ENCODE peak calls at places on chromosomes 7 and 10, in seven cellular contexts. V, Y, O, D, R, S and I are unnamed samples.

GRCh38 chr10:113961261-113961938 is 82.3 kb upstream of the ADRB1 start:
- DNase-seq in V (no peak), Y (no peak), O (no peak), D (no peak), R (no peak), S (peak; percentile 53), I (no peak)

GRCh38 chr7:27576360-27576944 is 86.2 kb downstream of the HIBADH start:
- DNase-seq in V (peak; percentile 62), Y (no peak), O (peak; percentile 21), D (peak; percentile 48), R (no peak), S (no peak), I (peak; percentile 25)

GRCh38 chr10:126844406-126844805 is 60.8 kb upstream of the DOCK1 start:
- DNase-seq in V (no peak), Y (no peak), O (no peak), D (no peak), R (peak; percentile 85), S (no peak), I (no peak)

GRCh38 chr10:113414481-113414990 is 138.3 kb upstream of the HABP2 start:
- DNase-seq in V (no peak), Y (no peak), O (no peak), D (no peak), R (no peak), S (no peak), I (no peak)

GRCh38 chr7:24708244-24708643 is 49.0 kb downstream of the GSDME start:
- DNase-seq in V (no peak), Y (no peak), O (no peak), D (no peak), R (no peak), S (no peak), I (no peak)

GRCh38 chr10:117311261-117311660 is 64.0 kb downstream of the PDZD8 start:
- DNase-seq in V (no peak), Y (no peak), O (no peak), D (no peak), R (no peak), S (no peak), I (no peak)

GRCh38 chr7:66604198-66604597 is 24.5 kb upstream of the KCTD7 start:
- DNase-seq in V (no peak), Y (peak; percentile 8), O (no peak), D (no peak), R (no peak), S (no peak), I (no peak)

GRCh38 chr10:43226851-43227845 is 39.7 kb downstream of the RASGEF1A start:
- DNase-seq in V (no peak), Y (peak; percentile 71), O (no peak), D (no peak), R (no peak), S (no peak), I (no peak)

GRCh38 chr7:78587443-78588044 is 789.0 kb downstream of the PHTF2 start:
- DNase-seq in V (peak; percentile 20), Y (no peak), O (no peak), D (peak; percentile 9), R (no peak), S (no peak), I (no peak)

GRCh38 chr7:98323597-98324322 is 42.3 kb downstream of the BRI3 start:
- DNase-seq in V (no peak), Y (no peak), O (no peak), D (no peak), R (no peak), S (no peak), I (no peak)

GRCh38 chr10:3350790-3351364 is 178.3 kb upstream of the PITRM1 start:
- DNase-seq in V (no peak), Y (no peak), O (no peak), D (no peak), R (no peak), S (no peak), I (no peak)

GRCh38 chr7:42691030-42691639 is 220.7 kb downstream of the C7orf25 start:
- DNase-seq in V (peak; percentile 74), Y (no peak), O (no peak), D (no peak), R (peak; percentile 91), S (no peak), I (peak; percentile 14)

GRCh38 chr10:85012305-85012704 is 683.9 kb downstream of the CCSER2 start:
- DNase-seq in V (no peak), Y (no peak), O (no peak), D (no peak), R (no peak), S (no peak), I (no peak)

GRCh38 chr7:38369816-38370493 is 96.5 kb upstream of the TARP start:
- DNase-seq in V (peak; percentile 91), Y (peak; percentile 96), O (peak; percentile 87), D (peak; percentile 58), R (peak; percentile 96), S (peak; percentile 57), I (peak; percentile 64)

GRCh38 chr10:74092372-74092771 is 58.3 kb downstream of the AP3M1 start:
- DNase-seq in V (no peak), Y (no peak), O (no peak), D (no peak), R (no peak), S (no peak), I (no peak)

GRCh38 chr7:33261585-33261984 is 132.2 kb downstream of the BBS9 start:
- DNase-seq in V (no peak), Y (no peak), O (no peak), D (no peak), R (no peak), S (no peak), I (no peak)

GRCh38 chr7:921071-921461 is 33.4 kb downstream of the ADAP1 start:
- DNase-seq in V (no peak), Y (peak; percentile 71), O (no peak), D (no peak), R (no peak), S (no peak), I (no peak)

GRCh38 chr7:47635091-47636090 is 53.5 kb upstream of the TNS3 start:
- DNase-seq in V (peak; percentile 42), Y (no peak), O (no peak), D (peak; percentile 53), R (no peak), S (no peak), I (no peak)

GRCh38 chr10:36172054-36172531 is 530.0 kb upstream of the FZD8 start:
- DNase-seq in V (no peak), Y (no peak), O (no peak), D (no peak), R (no peak), S (no peak), I (no peak)

GRCh38 chr7:11427686-11428273 is 404.2 kb downstream of the THSD7A start:
- DNase-seq in V (peak; percentile 66), Y (no peak), O (peak; percentile 72), D (peak; percentile 43), R (no peak), S (no peak), I (peak; percentile 75)

GRCh38 chr7:45150199-45150598 is 7.4 kb upstream of the RAMP3 start:
- DNase-seq in V (no peak), Y (peak; percentile 36), O (no peak), D (no peak), R (no peak), S (no peak), I (no peak)

GRCh38 chr10:10528563-10528910 is 489.1 kb upstream of the CELF2 start:
- DNase-seq in V (no peak), Y (no peak), O (no peak), D (no peak), R (no peak), S (no peak), I (no peak)

GRCh38 chr10:102418612-102419560 is at the start of gene PSD:
- DNase-seq in V (peak; percentile 32), Y (no peak), O (no peak), D (peak; percentile 71), R (no peak), S (no peak), I (no peak)

GRCh38 chr10:122237326-122237725 is 33.8 kb upstream of the BTBD16 start:
- DNase-seq in V (no peak), Y (peak; percentile 28), O (no peak), D (no peak), R (no peak), S (no peak), I (no peak)

GRCh38 chr10:31581741-31582323 is 262.8 kb downstream of the ZEB1 start:
- DNase-seq in V (no peak), Y (no peak), O (no peak), D (no peak), R (no peak), S (no peak), I (no peak)

GRCh38 chr7:100152404-100152803 is 3.7 kb downstream of the LAMTOR4 start:
- DNase-seq in V (no peak), Y (no peak), O (no peak), D (no peak), R (no peak), S (no peak), I (no peak)